ENCODE peak calls at places on chromosomes 4 and X, in nine cellular contexts. One of them, this sample, is unnamed.
A peak's percentile ranks its signal among the peaks of the same experiment; 100 is the strongest.

GRCh38 chr4:53861856-53862610 is 202.4 kb downstream of the CHIC2 start:
- DNase-seq in skeletal muscle cell: peak; percentile 89
- DNase-seq in NCI-H2081: no peak
- DNase-seq in T-helper 1 cell: no peak
- DNase-seq in head of caudate nucleus: no peak
- DNase-seq in GM06990: no peak
- DNase-seq in GM23338: no peak
- DNase-seq in HTR-8/SVneo: no peak
- DNase-seq in kidney glomerular epithelial cell: peak; percentile 9
- DNase-seq in this sample: peak; percentile 80

GRCh38 chr4:183602444-183603102 is 56.4 kb downstream of the RWDD4 start:
- DNase-seq in skeletal muscle cell: no peak
- DNase-seq in NCI-H2081: no peak
- DNase-seq in T-helper 1 cell: no peak
- DNase-seq in head of caudate nucleus: no peak
- DNase-seq in GM06990: no peak
- DNase-seq in GM23338: peak; percentile 46
- DNase-seq in HTR-8/SVneo: no peak
- DNase-seq in kidney glomerular epithelial cell: peak; percentile 29
- DNase-seq in this sample: no peak

GRCh38 chrX:129718701-129719100 is 20.1 kb upstream of the XPNPEP2 start:
- DNase-seq in skeletal muscle cell: no peak
- DNase-seq in NCI-H2081: no peak
- DNase-seq in T-helper 1 cell: no peak
- DNase-seq in head of caudate nucleus: no peak
- DNase-seq in GM06990: no peak
- DNase-seq in GM23338: no peak
- DNase-seq in HTR-8/SVneo: no peak
- DNase-seq in kidney glomerular epithelial cell: no peak
- DNase-seq in this sample: no peak

GRCh38 chrX:37060999-37061398 is 52.8 kb downstream of the FAM47C start:
- DNase-seq in skeletal muscle cell: no peak
- DNase-seq in NCI-H2081: peak; percentile 31
- DNase-seq in T-helper 1 cell: no peak
- DNase-seq in head of caudate nucleus: peak; percentile 5
- DNase-seq in GM06990: no peak
- DNase-seq in GM23338: peak; percentile 52
- DNase-seq in HTR-8/SVneo: no peak
- DNase-seq in kidney glomerular epithelial cell: peak; percentile 38
- DNase-seq in this sample: peak; percentile 2

GRCh38 chr4:185730387-185730786 is 81.6 kb downstream of the SORBS2 start:
- DNase-seq in skeletal muscle cell: peak; percentile 64
- DNase-seq in NCI-H2081: no peak
- DNase-seq in T-helper 1 cell: no peak
- DNase-seq in head of caudate nucleus: no peak
- DNase-seq in GM06990: peak; percentile 71
- DNase-seq in GM23338: peak; percentile 55
- DNase-seq in HTR-8/SVneo: peak; percentile 38
- DNase-seq in kidney glomerular epithelial cell: no peak
- DNase-seq in this sample: no peak

GRCh38 chr4:8675383-8675782 is 82.8 kb downstream of the CPZ start:
- DNase-seq in skeletal muscle cell: no peak
- DNase-seq in NCI-H2081: no peak
- DNase-seq in T-helper 1 cell: no peak
- DNase-seq in head of caudate nucleus: no peak
- DNase-seq in GM06990: no peak
- DNase-seq in GM23338: peak; percentile 95
- DNase-seq in HTR-8/SVneo: peak; percentile 24
- DNase-seq in kidney glomerular epithelial cell: no peak
- DNase-seq in this sample: no peak

GRCh38 chrX:116605576-116605975 is 142.8 kb upstream of the CT83 start:
- DNase-seq in skeletal muscle cell: no peak
- DNase-seq in NCI-H2081: no peak
- DNase-seq in T-helper 1 cell: no peak
- DNase-seq in head of caudate nucleus: no peak
- DNase-seq in GM06990: no peak
- DNase-seq in GM23338: peak; percentile 3
- DNase-seq in HTR-8/SVneo: no peak
- DNase-seq in kidney glomerular epithelial cell: no peak
- DNase-seq in this sample: no peak

GRCh38 chr4:155033604-155034003 is 174.8 kb upstream of the NPY2R start:
- DNase-seq in skeletal muscle cell: no peak
- DNase-seq in NCI-H2081: no peak
- DNase-seq in T-helper 1 cell: no peak
- DNase-seq in head of caudate nucleus: no peak
- DNase-seq in GM06990: no peak
- DNase-seq in GM23338: no peak
- DNase-seq in HTR-8/SVneo: no peak
- DNase-seq in kidney glomerular epithelial cell: no peak
- DNase-seq in this sample: no peak

GRCh38 chrX:136765957-136766356 is 14.8 kb downstream of the ARHGEF6 start:
- DNase-seq in skeletal muscle cell: no peak
- DNase-seq in NCI-H2081: no peak
- DNase-seq in T-helper 1 cell: no peak
- DNase-seq in head of caudate nucleus: no peak
- DNase-seq in GM06990: no peak
- DNase-seq in GM23338: no peak
- DNase-seq in HTR-8/SVneo: no peak
- DNase-seq in kidney glomerular epithelial cell: no peak
- DNase-seq in this sample: no peak

GRCh38 chr4:43356786-43357185 is 464.3 kb downstream of the GRXCR1 start:
- DNase-seq in skeletal muscle cell: no peak
- DNase-seq in NCI-H2081: no peak
- DNase-seq in T-helper 1 cell: no peak
- DNase-seq in head of caudate nucleus: no peak
- DNase-seq in GM06990: no peak
- DNase-seq in GM23338: no peak
- DNase-seq in HTR-8/SVneo: no peak
- DNase-seq in kidney glomerular epithelial cell: no peak
- DNase-seq in this sample: no peak

GRCh38 chr4:74370912-74371311 is 6.0 kb downstream of the EREG start:
- DNase-seq in skeletal muscle cell: peak; percentile 36
- DNase-seq in NCI-H2081: no peak
- DNase-seq in T-helper 1 cell: no peak
- DNase-seq in head of caudate nucleus: peak; percentile 15
- DNase-seq in GM06990: no peak
- DNase-seq in GM23338: peak; percentile 82
- DNase-seq in HTR-8/SVneo: peak; percentile 18
- DNase-seq in kidney glomerular epithelial cell: peak; percentile 28
- DNase-seq in this sample: no peak

GRCh38 chr4:52369649-52370048 is 289.5 kb downstream of the USP46 start:
- DNase-seq in skeletal muscle cell: no peak
- DNase-seq in NCI-H2081: no peak
- DNase-seq in T-helper 1 cell: no peak
- DNase-seq in head of caudate nucleus: no peak
- DNase-seq in GM06990: no peak
- DNase-seq in GM23338: peak; percentile 9
- DNase-seq in HTR-8/SVneo: no peak
- DNase-seq in kidney glomerular epithelial cell: no peak
- DNase-seq in this sample: no peak

GRCh38 chrX:53831662-53832635 is 145.4 kb upstream of the HUWE1 start:
- DNase-seq in skeletal muscle cell: no peak
- DNase-seq in NCI-H2081: peak; percentile 29
- DNase-seq in T-helper 1 cell: peak; percentile 19
- DNase-seq in head of caudate nucleus: peak; percentile 13
- DNase-seq in GM06990: peak; percentile 25
- DNase-seq in GM23338: peak; percentile 74
- DNase-seq in HTR-8/SVneo: peak; percentile 11
- DNase-seq in kidney glomerular epithelial cell: peak; percentile 17
- DNase-seq in this sample: no peak

GRCh38 chr4:95732061-95732460 is 107.8 kb upstream of the PDHA2 start:
- DNase-seq in skeletal muscle cell: no peak
- DNase-seq in NCI-H2081: no peak
- DNase-seq in T-helper 1 cell: no peak
- DNase-seq in head of caudate nucleus: no peak
- DNase-seq in GM06990: no peak
- DNase-seq in GM23338: no peak
- DNase-seq in HTR-8/SVneo: no peak
- DNase-seq in kidney glomerular epithelial cell: peak; percentile 95
- DNase-seq in this sample: no peak

GRCh38 chrX:150623583-150623982 is 55.2 kb downstream of the MTM1 start:
- DNase-seq in skeletal muscle cell: no peak
- DNase-seq in NCI-H2081: no peak
- DNase-seq in T-helper 1 cell: no peak
- DNase-seq in head of caudate nucleus: no peak
- DNase-seq in GM06990: no peak
- DNase-seq in GM23338: no peak
- DNase-seq in HTR-8/SVneo: no peak
- DNase-seq in kidney glomerular epithelial cell: no peak
- DNase-seq in this sample: no peak

GRCh38 chrX:8939344-8939743 is 94.6 kb downstream of the FAM9B start:
- DNase-seq in skeletal muscle cell: no peak
- DNase-seq in NCI-H2081: no peak
- DNase-seq in T-helper 1 cell: no peak
- DNase-seq in head of caudate nucleus: no peak
- DNase-seq in GM06990: no peak
- DNase-seq in GM23338: no peak
- DNase-seq in HTR-8/SVneo: no peak
- DNase-seq in kidney glomerular epithelial cell: no peak
- DNase-seq in this sample: no peak

GRCh38 chr4:3299538-3300197 is 6.8 kb downstream of the RGS12 start:
- DNase-seq in skeletal muscle cell: no peak
- DNase-seq in NCI-H2081: no peak
- DNase-seq in T-helper 1 cell: no peak
- DNase-seq in head of caudate nucleus: no peak
- DNase-seq in GM06990: no peak
- DNase-seq in GM23338: no peak
- DNase-seq in HTR-8/SVneo: no peak
- DNase-seq in kidney glomerular epithelial cell: no peak
- DNase-seq in this sample: no peak

GRCh38 chr4:73161527-73162185 is 92.1 kb upstream of the COX18 start:
- DNase-seq in skeletal muscle cell: no peak
- DNase-seq in NCI-H2081: no peak
- DNase-seq in T-helper 1 cell: no peak
- DNase-seq in head of caudate nucleus: no peak
- DNase-seq in GM06990: no peak
- DNase-seq in GM23338: no peak
- DNase-seq in HTR-8/SVneo: no peak
- DNase-seq in kidney glomerular epithelial cell: no peak
- DNase-seq in this sample: no peak

GRCh38 chr4:177313263-177313662 is 3.6 kb downstream of the NEIL3 start:
- DNase-seq in skeletal muscle cell: peak; percentile 37
- DNase-seq in NCI-H2081: no peak
- DNase-seq in T-helper 1 cell: no peak
- DNase-seq in head of caudate nucleus: no peak
- DNase-seq in GM06990: no peak
- DNase-seq in GM23338: no peak
- DNase-seq in HTR-8/SVneo: no peak
- DNase-seq in kidney glomerular epithelial cell: no peak
- DNase-seq in this sample: no peak

GRCh38 chrX:57655065-57655464 is 25.0 kb downstream of the NLRP2B start:
- DNase-seq in skeletal muscle cell: no peak
- DNase-seq in NCI-H2081: no peak
- DNase-seq in T-helper 1 cell: no peak
- DNase-seq in head of caudate nucleus: no peak
- DNase-seq in GM06990: no peak
- DNase-seq in GM23338: no peak
- DNase-seq in HTR-8/SVneo: no peak
- DNase-seq in kidney glomerular epithelial cell: no peak
- DNase-seq in this sample: no peak